ENCODE peak calls at places on chromosomes 4 and X, in seven cellular contexts. Z is CD8-positive, alpha-beta T cell; Y is neural progenitor cell; T is fibroblast of lung; I is stomach; V is esophagus squamous epithelium; E is IMR-90. G is an unnamed sample.

GRCh38 chr4:118948545-118949144 is 60.0 kb downstream of the SYNPO2 start:
- DNase-seq in Z (no peak), T (no peak), V (no peak), I (no peak), E (peak; percentile 27), Y (no peak), G (no peak)

GRCh38 chrX:30023451-30023850 is 191.9 kb upstream of the MAGEB2 start:
- DNase-seq in Y (no peak), I (no peak), Z (no peak), T (peak; percentile 48), V (no peak), E (peak; percentile 31), G (no peak)

GRCh38 chr4:39614487-39615162 is 24.0 kb downstream of the SMIM14 start:
- DNase-seq in T (peak; percentile 93), E (peak; percentile 87), V (no peak), Y (no peak), I (no peak), Z (no peak), G (no peak)

GRCh38 chrX:150694738-150695410 is 1.7 kb downstream of the MTMR1 start:
- DNase-seq in Z (no peak), V (no peak), T (no peak), Y (peak; percentile 4), E (no peak), I (no peak), G (no peak)

GRCh38 chr4:21882050-21882839 is 66.3 kb downstream of the KCNIP4 start:
- DNase-seq in T (peak; percentile 71), E (peak; percentile 48), I (no peak), Y (no peak), Z (no peak), V (no peak), G (no peak)

GRCh38 chr4:121072836-121073362 is 564 bp upstream of the NDNF start:
- DNase-seq in Y (peak; percentile 66), Z (no peak), V (no peak), T (no peak), E (no peak), I (no peak), G (no peak)

GRCh38 chr4:122798101-122798500 is 28.5 kb upstream of the FGF2 start:
- DNase-seq in Y (peak; percentile 24), I (no peak), T (peak; percentile 93), E (peak; percentile 94), Z (no peak), V (no peak), G (no peak)

GRCh38 chr4:5381981-5382441 is 326.3 kb downstream of the EVC2 start:
- DNase-seq in I (no peak), Y (no peak), T (peak; percentile 59), E (peak; percentile 94), Z (no peak), V (no peak), G (no peak)

GRCh38 chr4:95889662-95890061 is 49.8 kb downstream of the PDHA2 start:
- DNase-seq in T (peak; percentile 19), Y (peak; percentile 18), V (no peak), I (no peak), E (no peak), Z (no peak), G (no peak)

GRCh38 chr4:176444741-176445140 is 125.0 kb downstream of the SPCS3 start:
- DNase-seq in I (no peak), V (no peak), Z (no peak), E (peak; percentile 91), Y (no peak), T (peak; percentile 92), G (no peak)

GRCh38 chr4:187501731-187502130 is 493.8 kb upstream of the ZFP42 start:
- DNase-seq in V (no peak), Y (no peak), E (no peak), I (no peak), T (no peak), Z (no peak), G (no peak)

GRCh38 chr4:148203056-148203898 is 238.9 kb downstream of the NR3C2 start:
- DNase-seq in I (peak; percentile 48), V (no peak), Y (peak; percentile 64), Z (no peak), E (no peak), T (no peak), G (no peak)

GRCh38 chr4:117545042-117545441 is 459.7 kb upstream of the TRAM1L1 start:
- DNase-seq in E (no peak), V (no peak), T (peak; percentile 6), Z (no peak), Y (no peak), I (no peak), G (no peak)

GRCh38 chr4:163121689-163122088 is 45.0 kb downstream of the NAF1 start:
- DNase-seq in T (no peak), Z (no peak), V (no peak), Y (no peak), E (peak; percentile 77), I (no peak), G (no peak)

GRCh38 chrX:78708171-78708570 is 39.3 kb upstream of the LPAR4 start:
- DNase-seq in V (no peak), T (peak; percentile 38), Z (no peak), I (no peak), Y (peak; percentile 48), E (peak; percentile 41), G (no peak)

GRCh38 chrX:95063554-95063953 is 1389.5 kb downstream of the FAM133A start:
- DNase-seq in E (peak; percentile 11), Z (no peak), T (peak; percentile 65), V (no peak), Y (no peak), I (no peak), G (no peak)

GRCh38 chrX:65877953-65878352 is 161.9 kb downstream of the VSIG4 start:
- DNase-seq in V (no peak), T (no peak), I (no peak), Y (no peak), E (no peak), Z (no peak), G (no peak)

GRCh38 chr4:128635141-128635911 is 174.2 kb upstream of the JADE1 start:
- DNase-seq in T (peak; percentile 95), Z (no peak), V (no peak), Y (peak; percentile 46), I (peak; percentile 97), E (peak; percentile 55), G (no peak)

GRCh38 chr4:77082886-77083608 is 7.3 kb upstream of the CCNI start:
- DNase-seq in Z (no peak), E (no peak), T (no peak), Y (no peak), V (no peak), I (no peak), G (no peak)

GRCh38 chrX:111170017-111170416 is 74.0 kb downstream of the PAK3 start:
- DNase-seq in I (no peak), Z (no peak), T (peak; percentile 19), Y (no peak), E (peak; percentile 4), V (no peak), G (no peak)

GRCh38 chr4:113684534-113685091 is 76.9 kb downstream of the CAMK2D start:
- DNase-seq in I (peak; percentile 31), E (peak; percentile 84), T (peak; percentile 74), V (no peak), Y (peak; percentile 19), Z (no peak), G (peak; percentile 52)

GRCh38 chr4:3388461-3389185 is 53.1 kb upstream of the HGFAC start:
- DNase-seq in V (no peak), I (no peak), Z (no peak), E (peak; percentile 73), T (peak; percentile 86), Y (no peak), G (peak; percentile 44)

GRCh38 chrX:37353646-37354045 is 4.5 kb downstream of the PRRG1 start:
- DNase-seq in T (no peak), I (no peak), Y (no peak), V (no peak), Z (no peak), E (no peak), G (no peak)

GRCh38 chrX:10167573-10167972 is 10.8 kb downstream of the CLCN4 start:
- DNase-seq in T (peak; percentile 25), Z (no peak), V (no peak), I (no peak), Y (no peak), E (no peak), G (no peak)
- H3K4me3 ChIP-seq in T (no peak overlapping the region), Z (no peak overlapping the region), V (no peak overlapping the region), I (no peak overlapping the region), Y (no peak overlapping the region), E (no peak overlapping the region), G (no peak overlapping the region)

DNA sequence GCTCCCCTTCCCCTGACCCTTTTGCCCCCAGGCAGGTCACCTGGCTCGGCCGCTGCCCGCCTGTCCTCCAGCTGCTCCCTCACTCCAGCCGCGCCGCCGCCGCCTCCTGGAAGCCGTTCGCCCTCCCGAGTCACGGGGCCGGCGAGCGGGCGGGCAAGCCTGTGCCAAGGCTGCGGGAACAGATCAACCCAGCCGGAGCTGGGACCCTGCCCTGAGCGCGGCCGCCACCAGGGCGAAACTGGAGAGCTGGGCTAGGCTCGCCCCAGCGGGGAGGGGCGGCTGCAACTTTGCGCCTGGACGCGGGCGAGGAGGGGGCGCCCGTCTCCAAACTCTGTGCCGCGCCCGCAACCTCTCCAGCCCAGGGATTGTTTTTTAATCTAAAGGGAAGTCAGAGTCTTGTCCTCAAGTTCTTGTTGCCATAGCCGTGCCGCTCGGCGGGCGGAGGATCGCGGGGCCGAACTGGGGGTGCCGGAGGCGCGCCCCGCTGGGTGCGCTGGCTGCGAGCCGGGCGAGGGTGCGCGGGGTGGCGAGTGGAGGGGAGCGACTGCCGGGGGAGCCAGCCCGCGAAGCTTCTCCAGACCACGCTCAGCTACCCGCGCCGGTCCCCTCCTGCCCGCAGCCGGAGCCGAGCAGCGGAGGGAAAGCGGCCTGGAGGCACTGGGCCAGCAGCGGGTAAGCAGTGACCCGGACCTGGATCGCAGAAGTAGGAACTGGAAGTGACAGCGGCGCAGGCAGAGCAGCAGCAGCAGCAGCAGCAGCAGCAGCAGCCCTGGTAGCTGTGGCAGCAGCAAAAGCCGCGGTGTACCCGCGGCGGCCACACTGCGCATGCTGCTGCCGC is 13.4 kb downstream of the ARHGEF6 start:
- DNase-seq in Y (peak; percentile 74), E (peak; percentile 37), T (peak; percentile 63), V (no peak), I (peak; percentile 70), Z (no peak), G (peak; percentile 45)
- TF ChIP-seq CTCF in Y (peak; percentile 31), E (no peak), T (peak; percentile 16), V (no peak), I (peak; percentile 36), Z (no peak), G (no peak)

GRCh38 chrX:155896512-155896911 is 15.4 kb downstream of the VAMP7 start:
- DNase-seq in Z (no peak), E (no peak), Y (no peak), I (no peak), T (no peak), V (no peak), G (peak; percentile 22)

GRCh38 chrX:155900765-155901164 is 19.6 kb downstream of the VAMP7 start:
- DNase-seq in T (no peak), V (no peak), I (no peak), Z (no peak), Y (no peak), E (no peak), G (no peak)

GRCh38 chrX:155893513-155893912 is 12.4 kb downstream of the VAMP7 start:
- DNase-seq in Y (no peak), T (no peak), E (no peak), V (no peak), Z (no peak), I (no peak), G (no peak)

GRCh38 chrX:155899366-155899765 is 18.2 kb downstream of the VAMP7 start:
- DNase-seq in Y (no peak), Z (no peak), V (no peak), I (no peak), E (no peak), T (no peak), G (no peak)
- H3K36me3 ChIP-seq in Y (peaks cover 8% of the 10 kb centered on the region), Z (peaks cover 5% of the 10 kb centered on the region), V (no peaks in the 10 kb centered on the region), I (peaks cover 61% of the 10 kb centered on the region), E (peaks cover 10% of the 10 kb centered on the region), T (no peaks in the 10 kb centered on the region), G (no peaks in the 10 kb centered on the region)

GRCh38 chrX:120419465-120419864 is 49.6 kb downstream of the LAMP2 start:
- DNase-seq in V (no peak), E (no peak), Z (no peak), Y (no peak), T (no peak), I (no peak), G (no peak)
- H3K4me3 ChIP-seq in V (no peak overlapping the region), E (no peak overlapping the region), Z (no peak overlapping the region), Y (no peak overlapping the region), T (no peak overlapping the region), I (no peak overlapping the region), G (no peak overlapping the region)